ENCODE peak calls at places on chromosomes 13 and 19, in five cellular contexts. One of them, this sample, is unnamed.

GRCh38 chr13:113077953-113078894 is 27.4 kb upstream of the F7 start:
- DNase-seq in neural progenitor cell: no peak
- DNase-seq in neural crest cell: no peak
- DNase-seq in WTC11: no peak
- DNase-seq in AML-193: no peak
- DNase-seq in this sample: no peak

GRCh38 chr13:113561417-113562084 is 23.0 kb upstream of the TFDP1 start:
- DNase-seq in neural crest cell: no peak
- DNase-seq in WTC11: no peak
- DNase-seq in neural progenitor cell: no peak
- DNase-seq in AML-193: no peak
- DNase-seq in this sample: no peak

GRCh38 chr19:40702337-40703012 is 12.0 kb upstream of the NUMBL start:
- DNase-seq in neural crest cell: no peak
- DNase-seq in neural progenitor cell: peak; percentile 70
- DNase-seq in WTC11: peak; percentile 78
- DNase-seq in AML-193: no peak
- DNase-seq in this sample: peak; percentile 31

GRCh38 chr19:35641515-35642151 is at the start of gene ETV2:
- DNase-seq in neural crest cell: peak; percentile 18
- DNase-seq in neural progenitor cell: peak; percentile 61
- DNase-seq in AML-193: no peak
- DNase-seq in WTC11: peak; percentile 72
- DNase-seq in this sample: peak; percentile 25

GRCh38 chr13:101111894-101112293 is 304.4 kb downstream of the NALCN start:
- DNase-seq in neural progenitor cell: no peak
- DNase-seq in WTC11: no peak
- DNase-seq in neural crest cell: no peak
- DNase-seq in AML-193: no peak
- DNase-seq in this sample: peak; percentile 7

GRCh38 chr19:18879579-18880373 is 16.2 kb downstream of the CERS1 start:
- DNase-seq in neural crest cell: no peak
- DNase-seq in WTC11: peak; percentile 85
- DNase-seq in neural progenitor cell: peak; percentile 36
- DNase-seq in AML-193: no peak
- DNase-seq in this sample: peak; percentile 38

GRCh38 chr13:73138276-73138950 is 79.6 kb downstream of the KLF5 start:
- DNase-seq in WTC11: no peak
- DNase-seq in neural progenitor cell: no peak
- DNase-seq in AML-193: no peak
- DNase-seq in neural crest cell: no peak
- DNase-seq in this sample: peak; percentile 64

GRCh38 chr19:46367434-46367833 is 20.5 kb downstream of the PPP5C start:
- DNase-seq in neural crest cell: no peak
- DNase-seq in AML-193: no peak
- DNase-seq in WTC11: no peak
- DNase-seq in neural progenitor cell: no peak
- DNase-seq in this sample: no peak

GRCh38 chr19:38267780-38268430 is 3.5 kb downstream of the SPINT2 start:
- DNase-seq in AML-193: no peak
- DNase-seq in WTC11: no peak
- DNase-seq in neural progenitor cell: no peak
- DNase-seq in neural crest cell: no peak
- DNase-seq in this sample: no peak

GRCh38 chr19:40223135-40223822 is 3.2 kb downstream of the CCNP start:
- DNase-seq in WTC11: peak; percentile 93
- DNase-seq in neural crest cell: no peak
- DNase-seq in neural progenitor cell: peak; percentile 33
- DNase-seq in AML-193: no peak
- DNase-seq in this sample: no peak

GRCh38 chr13:31012285-31013024 is 80.0 kb downstream of the TEX26 start:
- DNase-seq in neural progenitor cell: peak; percentile 22
- DNase-seq in AML-193: no peak
- DNase-seq in WTC11: no peak
- DNase-seq in neural crest cell: no peak
- DNase-seq in this sample: peak; percentile 28

GRCh38 chr19:39982883-39983282 is 11.9 kb downstream of the PSMC4 start:
- DNase-seq in AML-193: no peak
- DNase-seq in WTC11: no peak
- DNase-seq in neural progenitor cell: no peak
- DNase-seq in neural crest cell: no peak
- DNase-seq in this sample: no peak

GRCh38 chr19:50549059-50549926 is 18.9 kb downstream of the LRRC4B start:
- DNase-seq in neural crest cell: no peak
- DNase-seq in neural progenitor cell: no peak
- DNase-seq in WTC11: no peak
- DNase-seq in AML-193: no peak
- DNase-seq in this sample: no peak

GRCh38 chr13:26867451-26868067 is 107.0 kb upstream of the GPR12 start:
- DNase-seq in WTC11: peak; percentile 36
- DNase-seq in AML-193: no peak
- DNase-seq in neural crest cell: peak; percentile 45
- DNase-seq in neural progenitor cell: peak; percentile 46
- DNase-seq in this sample: peak; percentile 8

GRCh38 chr13:80105350-80105749 is 235.6 kb downstream of the SPRY2 start:
- DNase-seq in neural crest cell: no peak
- DNase-seq in neural progenitor cell: no peak
- DNase-seq in AML-193: no peak
- DNase-seq in WTC11: no peak
- DNase-seq in this sample: no peak

GRCh38 chr19:3589949-3590348 is 4.7 kb downstream of the GIPC3 start:
- DNase-seq in neural progenitor cell: no peak
- DNase-seq in neural crest cell: no peak
- DNase-seq in WTC11: no peak
- DNase-seq in AML-193: no peak
- DNase-seq in this sample: no peak

GRCh38 chr19:41706741-41707501 is 1.5 kb upstream of the CEACAM5 start:
- DNase-seq in neural crest cell: no peak
- DNase-seq in AML-193: peak; percentile 74
- DNase-seq in WTC11: peak; percentile 88
- DNase-seq in neural progenitor cell: peak; percentile 12
- DNase-seq in this sample: peak; percentile 38